ENCODE peak calls at places on chromosome 6, in four cellular contexts. Z is K562, R is HepG2, Q is GM12878. K is an unnamed sample.
A peak's percentile ranks its signal among the peaks of the same experiment; 100 is the strongest.

GRCh38 chr6:170074907-170075306 is 216.0 kb downstream of the DLL1 start:
- DNase-seq in Z (no peak), R (no peak), Q (no peak), K (no peak)

GRCh38 chr6:114955363-114955762 is 612.5 kb upstream of the HS3ST5 start:
- DNase-seq in Q (no peak), Z (no peak), R (no peak), K (no peak)

GRCh38 chr6:100664274-100665040 is 199.7 kb upstream of the SIM1 start:
- DNase-seq in Z (peak; percentile 8), R (no peak), Q (no peak), K (no peak)

GRCh38 chr6:31945507-31946369 is at the start of gene CFB:
- DNase-seq in R (peak; percentile 100), Q (no peak), Z (peak; percentile 8), K (no peak)

GRCh38 chr6:43076928-43077809 is 1.1 kb downstream of the PTK7 start:
- DNase-seq in Z (no peak), R (peak; percentile 50), Q (no peak), K (peak; percentile 80)

GRCh38 chr6:159969204-159969912 is 476 bp downstream of the IGF2R start:
- DNase-seq in R (no peak), Q (no peak), Z (no peak), K (peak; percentile 77)

GRCh38 chr6:105319331-105319730 is 83.6 kb downstream of the PREP start:
- DNase-seq in Z (no peak), Q (no peak), R (no peak), K (no peak)

GRCh38 chr6:37242042-37242428 is 15.5 kb upstream of the TBC1D22B start:
- DNase-seq in R (no peak), Z (no peak), Q (no peak), K (no peak)

GRCh38 chr6:152598858-152599537 is 38.2 kb downstream of the SYNE1 start:
- DNase-seq in R (no peak), Q (no peak), Z (no peak), K (peak; percentile 53)

GRCh38 chr6:17418281-17419188 is 25.1 kb downstream of the CAP2 start:
- DNase-seq in Z (no peak), Q (no peak), R (no peak), K (no peak)

GRCh38 chr6:92879526-92879925 is 539.8 kb downstream of the EPHA7 start:
- DNase-seq in Z (no peak), Q (no peak), R (no peak), K (no peak)

GRCh38 chr6:28657367-28657755 is 131.7 kb downstream of the GPX5 start:
- DNase-seq in Q (no peak), R (no peak), Z (no peak), K (peak; percentile 39)

GRCh38 chr6:131592935-131593334 is 19.9 kb downstream of the ARG1 start:
- DNase-seq in Z (no peak), R (no peak), Q (no peak), K (no peak)

GRCh38 chr6:51790946-51791345 is 296.5 kb downstream of the PKHD1 start:
- DNase-seq in Z (no peak), Q (no peak), R (no peak), K (no peak)

GRCh38 chr6:89045585-89045984 is 35.0 kb upstream of the PNRC1 start:
- DNase-seq in Z (no peak), R (no peak), Q (no peak), K (no peak)

GRCh38 chr6:72084992-72085569 is 198.7 kb downstream of the RIMS1 start:
- DNase-seq in Z (no peak), Q (no peak), R (no peak), K (no peak)

GRCh38 chr6:124524821-124525220 is 437.4 kb upstream of the RNF217 start:
- DNase-seq in R (no peak), Q (no peak), Z (no peak), K (no peak)

GRCh38 chr6:25750911-25751310 is 3.6 kb upstream of the SLC17A4 start:
- DNase-seq in Z (no peak), Q (no peak), R (no peak), K (no peak)

GRCh38 chr6:44621846-44622245 is 234.3 kb downstream of the CDC5L start:
- DNase-seq in R (no peak), Q (no peak), Z (no peak), K (no peak)

GRCh38 chr6:33416386-33417126 is 1.4 kb downstream of the CUTA start:
- DNase-seq in Q (no peak), R (no peak), Z (no peak), K (no peak)

GRCh38 chr6:129567374-129567773 is 142.6 kb downstream of the ARHGAP18 start:
- DNase-seq in Q (no peak), R (peak; percentile 23), Z (peak; percentile 30), K (no peak)

GRCh38 chr6:127206531-127207065 is 60.1 kb upstream of the RNF146 start:
- DNase-seq in Z (no peak), Q (no peak), R (no peak), K (no peak)

GRCh38 chr6:20891161-20891560 is 356.9 kb downstream of the CDKAL1 start:
- DNase-seq in Q (no peak), Z (no peak), R (no peak), K (no peak)

GRCh38 chr6:21666200-21666671 is 72.7 kb downstream of the SOX4 start:
- DNase-seq in Z (no peak), R (no peak), Q (no peak), K (peak; percentile 79)

GRCh38 chr6:111997078-111997862 is 56.6 kb upstream of the CCN6 start:
- DNase-seq in R (peak; percentile 71), Q (no peak), Z (peak; percentile 67), K (peak; percentile 76)

DNA sequence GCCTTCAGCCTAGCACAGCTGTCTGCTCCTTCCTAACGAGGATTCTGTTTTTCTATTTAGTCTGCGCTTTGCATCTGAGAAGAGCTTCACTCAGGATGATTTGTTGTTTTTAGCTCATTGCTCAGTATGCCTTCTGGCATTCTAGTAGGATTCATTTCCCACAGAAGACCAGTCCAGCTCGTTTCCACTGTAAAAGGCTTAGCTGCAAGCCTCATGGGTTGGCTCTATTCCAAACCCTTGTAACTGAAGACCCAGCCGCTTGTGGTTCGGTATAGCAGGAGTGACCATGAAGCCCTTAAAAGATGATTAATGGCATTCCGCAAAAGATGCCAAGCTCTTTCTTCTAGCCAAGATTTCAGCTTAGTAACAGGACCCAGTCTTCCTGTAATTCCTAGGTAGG is 7.2 kb downstream of the ADGRF1 start:
- DNase-seq in Q (no peak), Z (no peak), R (no peak), K (peak; percentile 8)
- TF ChIP-seq NFIC in Q (no peak), Z (peak; percentile 41), R (no peak), K (peak; percentile 80)

DNA sequence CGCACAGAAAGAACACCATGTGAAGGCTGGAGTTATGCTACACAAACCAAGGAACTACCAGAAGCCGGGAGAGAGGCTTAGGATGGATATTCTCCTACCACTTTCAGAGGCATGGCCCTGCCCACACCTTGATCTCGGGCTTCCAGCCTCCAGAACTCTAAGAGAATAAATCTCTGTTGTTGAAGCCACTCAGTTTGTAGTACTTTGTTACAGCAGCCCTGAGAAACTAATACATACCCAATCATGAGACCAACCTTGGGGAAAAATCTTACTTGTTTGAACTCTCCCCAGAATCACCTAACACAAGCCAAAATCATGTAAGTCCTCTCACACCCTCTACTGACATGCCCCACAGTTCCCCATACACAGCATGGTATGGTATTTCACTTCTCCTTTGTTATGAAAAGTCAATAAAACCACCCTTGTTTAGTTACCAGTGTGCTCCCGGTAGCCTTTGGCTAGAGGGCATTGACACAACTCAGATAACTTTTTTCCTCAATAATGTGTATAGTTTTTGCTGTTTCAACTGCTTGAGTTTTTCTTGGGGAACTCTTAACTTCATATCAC is 40.7 kb upstream of the SLC2A12 start:
- DNase-seq in Z (no peak), R (no peak), Q (peak; percentile 7), K (no peak)
- TF ChIP-seq NFIC in Z (no peak), R (no peak), Q (no peak), K (no peak)

GRCh38 chr6:56793938-56794337 is 151.2 kb upstream of the DST start:
- DNase-seq in Z (no peak), R (no peak), Q (no peak), K (no peak)

GRCh38 chr6:56798163-56798562 is 155.5 kb upstream of the DST start:
- DNase-seq in Q (no peak), Z (no peak), R (no peak), K (no peak)

GRCh38 chr6:56799966-56800365 is 154.9 kb upstream of the BEND6 start:
- DNase-seq in R (no peak), Q (no peak), Z (no peak), K (no peak)

GRCh38 chr6:56794421-56794820 is 151.7 kb upstream of the DST start:
- DNase-seq in Z (no peak), Q (peak; percentile 44), R (no peak), K (no peak)

GRCh38 chr6:56795852-56796532 is 153.3 kb upstream of the DST start:
- DNase-seq in Q (no peak), Z (no peak), R (no peak), K (peak; percentile 15)
- TF ChIP-seq NFIC in Q (no peak), Z (no peak), R (no peak), K (no peak)

GRCh38 chr6:74073429-74073828 is 377.4 kb downstream of the CD109 start:
- DNase-seq in R (no peak), Z (no peak), Q (no peak), K (no peak)

GRCh38 chr6:74065713-74066112 is 369.7 kb downstream of the CD109 start:
- DNase-seq in Q (no peak), R (no peak), Z (no peak), K (no peak)

GRCh38 chr6:74066168-74066871 is 370.3 kb downstream of the CD109 start:
- DNase-seq in Z (no peak), Q (no peak), R (no peak), K (no peak)

GRCh38 chr6:74070091-74070490 is 374.1 kb downstream of the CD109 start:
- DNase-seq in Q (no peak), Z (no peak), R (no peak), K (no peak)

DNA sequence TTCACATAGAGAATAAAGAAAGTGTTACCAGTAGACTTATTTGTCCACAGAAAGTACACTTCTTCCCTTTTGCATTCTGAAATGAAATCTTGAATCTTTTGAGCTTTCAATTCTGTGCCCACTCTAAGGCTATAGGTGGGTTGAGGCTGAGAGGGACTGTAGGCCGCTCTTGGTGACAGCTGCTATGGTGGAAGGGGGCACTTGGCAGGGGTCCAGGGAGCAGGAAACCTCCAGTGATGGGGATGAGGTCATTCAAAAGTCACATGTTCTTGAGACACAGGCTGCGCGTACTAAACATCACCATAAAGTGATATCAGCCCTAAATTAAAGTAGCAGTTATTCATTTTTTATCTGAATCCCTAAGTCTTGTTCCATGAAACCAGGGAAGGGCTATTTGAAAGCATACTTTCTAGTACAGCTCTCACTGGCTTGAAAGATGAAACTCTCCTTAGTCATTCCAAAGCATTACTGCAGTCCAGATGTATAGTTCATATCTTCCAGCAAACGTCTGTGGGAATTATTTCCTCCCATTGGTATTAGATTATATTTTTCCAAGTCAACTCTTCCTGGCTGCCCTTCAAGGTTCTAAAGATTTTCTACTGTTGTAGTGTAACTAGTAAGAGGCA is 373.1 kb downstream of the CD109 start:
- DNase-seq in R (no peak), Q (no peak), Z (no peak), K (no peak)
- TF ChIP-seq NFIC in R (no peak), Q (no peak), Z (no peak), K (no peak)

GRCh38 chr6:142605922-142606321 is 304.1 kb downstream of the ADGRG6 start:
- DNase-seq in Q (no peak), R (no peak), Z (no peak), K (no peak)
- TF ChIP-seq NFIC in Q (no peak), R (no peak), Z (no peak), K (no peak)

GRCh38 chr6:56771189-56771588 is 128.5 kb upstream of the DST start:
- DNase-seq in Z (no peak), R (no peak), Q (no peak), K (no peak)
- TF ChIP-seq NFIC in Z (no peak), R (no peak), Q (no peak), K (no peak)

GRCh38 chr6:119174879-119175817 is 96.7 kb upstream of the FAM184A start:
- DNase-seq in R (no peak), Q (no peak), Z (no peak), K (no peak)
- TF ChIP-seq NFIC in R (no peak), Q (no peak), Z (no peak), K (peak; percentile 51)

K was measured in SK-N-SH.